ENCODE peak calls at places on chromosomes 4 and X, in five cellular contexts. O is fibroblast of mammary gland, N is kidney, W is AG10803, Y is IMR-90. L is an unnamed sample.

GRCh38 chrX:80335062-80335830 is 85.0 kb upstream of the TENT5D start:
- DNase-seq in Y (no peak), W (peak; percentile 17), O (peak; percentile 14), N (peak; percentile 80), L (no peak)

GRCh38 chrX:13219990-13220764 is 99.7 kb downstream of the ATXN3L start:
- DNase-seq in Y (peak; percentile 62), N (no peak), W (peak; percentile 43), O (no peak), L (no peak)

GRCh38 chr4:10240691-10241090 is 124.1 kb upstream of the WDR1 start:
- DNase-seq in Y (no peak), N (no peak), W (no peak), O (no peak), L (no peak)

GRCh38 chrX:1535241-1536041 is 1.5 kb downstream of the P2RY8 start:
- DNase-seq in Y (no peak), W (no peak), N (no peak), O (no peak), L (no peak)

GRCh38 chrX:136866337-136867095 is 14.0 kb downstream of the RBMX start:
- DNase-seq in W (no peak), N (no peak), Y (no peak), O (peak; percentile 31), L (no peak)

GRCh38 chrX:78139160-78140123 is at the start of gene TAF9B:
- DNase-seq in O (peak; percentile 75), Y (peak; percentile 71), W (peak; percentile 75), N (peak; percentile 95), L (peak; percentile 69)

GRCh38 chr4:7034262-7035081 is 8.7 kb upstream of the TADA2B start:
- DNase-seq in N (no peak), Y (peak; percentile 67), O (no peak), W (peak; percentile 60), L (peak; percentile 65)

GRCh38 chr4:148101235-148101634 is 341.0 kb downstream of the NR3C2 start:
- DNase-seq in O (no peak), Y (no peak), W (no peak), N (no peak), L (no peak)

GRCh38 chr4:18075823-18076433 is 54.4 kb upstream of the LCORL start:
- DNase-seq in W (no peak), O (peak; percentile 38), N (no peak), Y (peak; percentile 12), L (no peak)

GRCh38 chr4:46450556-46450955 is 60.6 kb upstream of the GABRA2 start:
- DNase-seq in W (no peak), Y (no peak), N (no peak), O (no peak), L (no peak)

GRCh38 chrX:2321411-2321810 is 179.4 kb downstream of the DHRSX start:
- DNase-seq in N (no peak), W (no peak), O (no peak), Y (no peak), L (no peak)

GRCh38 chrX:68669094-68669830 is 21.8 kb downstream of the STARD8 start:
- DNase-seq in O (peak; percentile 30), Y (no peak), N (no peak), W (no peak), L (no peak)

GRCh38 chr4:173288296-173288695 is 45.9 kb downstream of the HMGB2 start:
- DNase-seq in N (no peak), Y (peak; percentile 57), O (peak; percentile 72), W (peak; percentile 64), L (peak; percentile 52)

GRCh38 chr4:138959421-138959820 is 56.2 kb upstream of the NOCT start:
- DNase-seq in W (peak; percentile 16), Y (peak; percentile 26), O (peak; percentile 38), N (no peak), L (no peak)

GRCh38 chrX:117653396-117653795 is 463.2 kb downstream of the KLHL13 start:
- DNase-seq in Y (no peak), N (no peak), W (no peak), O (no peak), L (no peak)

GRCh38 chr4:98612318-98613250 is 45.8 kb downstream of the TSPAN5 start:
- DNase-seq in W (no peak), N (no peak), Y (no peak), O (no peak), L (no peak)

GRCh38 chrX:20218809-20219505 is 47.8 kb downstream of the RPS6KA3 start:
- DNase-seq in N (no peak), Y (peak; percentile 20), W (no peak), O (no peak), L (no peak)

GRCh38 chr4:1232661-1233621 is 16.0 kb downstream of the CTBP1 start:
- DNase-seq in W (no peak), Y (peak; percentile 20), O (peak; percentile 45), N (peak; percentile 85), L (no peak)

GRCh38 chrX:42495139-42495538 is 282.8 kb downstream of the PPP1R2C start:
- DNase-seq in Y (no peak), N (no peak), W (no peak), O (no peak), L (no peak)

GRCh38 chrX:103254171-103254824 is 657 bp downstream of the TCEAL8 start:
- DNase-seq in Y (peak; percentile 23), N (peak; percentile 84), W (peak; percentile 31), O (peak; percentile 33), L (peak; percentile 28)

GRCh38 chrX:23251043-23251442 is 83.6 kb upstream of the PTCHD1 start:
- DNase-seq in Y (no peak), O (no peak), N (no peak), W (no peak), L (no peak)

GRCh38 chrX:20140410-20140809 is 1.2 kb downstream of the EIF1AX start:
- DNase-seq in N (no peak), O (no peak), W (no peak), Y (no peak), L (no peak)

GRCh38 chr4:53919605-53920004 is 144.8 kb downstream of the CHIC2 start:
- DNase-seq in W (peak; percentile 44), O (no peak), Y (no peak), N (no peak), L (no peak)

GRCh38 chr4:53920116-53920515 is 144.3 kb downstream of the CHIC2 start:
- DNase-seq in N (no peak), W (peak; percentile 41), O (no peak), Y (no peak), L (peak; percentile 73)

GRCh38 chr4:53921856-53922255 is 142.5 kb downstream of the CHIC2 start:
- DNase-seq in W (no peak), O (no peak), N (no peak), Y (no peak), L (no peak)

GRCh38 chr4:53923921-53924320 is 140.5 kb downstream of the CHIC2 start:
- DNase-seq in Y (no peak), N (no peak), O (no peak), W (no peak), L (peak; percentile 86)

DNA sequence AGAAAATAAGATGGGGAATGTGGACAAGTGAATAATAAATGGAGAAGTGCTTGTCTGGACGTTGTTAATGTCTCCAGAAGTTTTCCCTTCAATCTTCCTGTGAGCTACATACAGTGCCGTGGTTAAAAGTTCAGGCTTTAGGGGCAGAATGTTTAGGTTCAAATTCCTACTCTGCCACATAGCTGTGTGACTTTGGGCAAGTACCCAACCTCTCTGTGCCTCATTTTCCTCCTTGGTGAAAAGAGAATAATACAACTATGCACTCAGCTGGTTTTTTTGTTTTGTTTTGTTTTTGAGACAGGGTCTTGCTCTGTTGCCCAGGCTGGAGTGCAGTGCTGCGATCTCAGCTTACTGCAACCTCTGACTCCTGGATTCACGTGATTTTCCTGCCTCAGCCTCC is 143.5 kb downstream of the CHIC2 start:
- DNase-seq in O (no peak), Y (no peak), N (no peak), W (no peak), L (no peak)
- TF ChIP-seq CTCF in O (no peak), Y (no peak), N (no peak), W (no peak), L (no peak)

GRCh38 chr4:153115322-153116100 is 88.7 kb upstream of the TRIM2 start:
- DNase-seq in O (peak; percentile 80), W (peak; percentile 77), N (no peak), Y (peak; percentile 77), L (peak; percentile 88)
- H3K4me3 ChIP-seq in O (peak overlapping the region; percentile 33), W (peak overlapping the region; percentile 50), N (peak overlapping the region; percentile 29), Y (no peak overlapping the region), L (no peak overlapping the region)

DNA sequence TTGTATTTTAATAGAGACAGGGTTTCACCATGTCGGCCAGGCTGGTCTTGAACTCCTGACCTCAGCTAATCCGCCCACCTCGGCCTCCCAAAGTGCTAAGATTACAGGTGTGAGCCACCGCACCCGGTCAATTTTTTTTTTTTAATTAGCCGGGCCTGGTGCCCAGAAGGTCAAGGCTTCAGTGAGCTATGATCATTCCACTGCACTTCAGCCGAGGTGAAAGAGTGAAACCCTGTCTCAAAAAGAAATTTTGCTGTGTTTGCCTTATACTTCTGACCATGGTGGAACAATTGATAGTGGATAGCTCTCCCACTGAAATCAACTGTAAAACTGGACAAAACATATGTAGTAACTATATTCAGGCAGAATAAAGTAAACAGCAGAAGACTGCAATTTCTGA is 24.0 kb upstream of the SMIM14 start:
- DNase-seq in W (no peak), O (no peak), N (no peak), Y (no peak), L (no peak)
- TF ChIP-seq CTCF in W (no peak), O (no peak), N (no peak), Y (no peak), L (no peak)

GRCh38 chrX:18931972-18932371 is 51.9 kb downstream of the PHKA2 start:
- DNase-seq in O (peak; percentile 35), Y (peak; percentile 30), N (no peak), W (peak; percentile 14), L (peak; percentile 7)
- H3K4me3 ChIP-seq in O (no peak overlapping the region), Y (no peak overlapping the region), N (no peak overlapping the region), W (no peak overlapping the region), L (no peak overlapping the region)

DNA sequence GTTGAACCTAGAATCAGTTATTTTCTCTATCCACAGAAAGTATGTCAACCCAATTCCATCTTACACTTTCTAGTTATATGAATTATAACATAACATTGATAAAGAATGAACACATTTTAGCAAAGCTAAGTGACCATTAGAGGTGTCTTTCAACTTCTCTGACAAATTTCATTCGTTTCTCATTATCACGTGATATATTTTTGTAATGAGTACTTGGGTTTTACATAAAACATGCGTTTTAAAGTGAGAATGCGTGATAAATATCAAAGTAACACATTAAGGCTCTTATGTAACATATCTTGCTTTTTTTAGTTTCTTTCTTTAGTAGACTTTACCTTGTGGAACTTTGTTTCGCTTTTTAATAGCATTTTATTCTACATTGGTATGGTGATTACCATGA is 1715.1 kb upstream of the IGFBP7 start:
- DNase-seq in Y (no peak), O (no peak), N (no peak), W (no peak), L (no peak)
- TF ChIP-seq CTCF in Y (no peak), O (no peak), N (no peak), W (no peak), L (no peak)

L was measured in bronchial epithelial cell.